ENCODE peak calls at places on chromosome 19, in four cellular contexts. B is gastrocnemius medialis, F is testis, S is A549. P is an unnamed sample.
A peak's percentile ranks its signal among the peaks of the same experiment; 100 is the strongest.

GRCh38 chr19:53192771-53193533 is at the start of gene ZNF665:
- DNase-seq in B (peak; percentile 66), F (peak; percentile 93), S (no peak), P (peak; percentile 61)

GRCh38 chr19:19937403-19937802 is 36.7 kb downstream of the ZNF93 start:
- DNase-seq in B (no peak), F (no peak), S (no peak), P (no peak)

GRCh38 chr19:17772172-17772571 is 20.9 kb downstream of the FCHO1 start:
- DNase-seq in B (no peak), F (peak; percentile 42), S (no peak), P (no peak)

GRCh38 chr19:33311326-33311682 is 9.0 kb upstream of the CEBPA start:
- DNase-seq in B (no peak), F (no peak), S (no peak), P (no peak)

GRCh38 chr19:42267644-42268141 is 1.4 kb upstream of the CIC start:
- DNase-seq in B (no peak), F (no peak), S (no peak), P (no peak)

GRCh38 chr19:29119582-29119981 is 93.4 kb downstream of the UQCRFS1 start:
- DNase-seq in B (no peak), F (peak; percentile 34), S (no peak), P (no peak)

GRCh38 chr19:30226464-30227070 is 145.6 kb upstream of the ZNF536 start:
- DNase-seq in B (no peak), F (peak; percentile 78), S (peak; percentile 40), P (no peak)

GRCh38 chr19:1295169-1296012 is 9.7 kb downstream of the EFNA2 start:
- DNase-seq in B (no peak), F (peak; percentile 66), S (no peak), P (no peak)

GRCh38 chr19:623974-624373 is 9.4 kb downstream of the POLRMT start:
- DNase-seq in B (no peak), F (peak; percentile 56), S (peak; percentile 75), P (no peak)

GRCh38 chr19:48330012-48330681 is 4.8 kb downstream of the EMP3 start:
- DNase-seq in B (peak; percentile 17), F (peak; percentile 90), S (no peak), P (peak; percentile 39)

GRCh38 chr19:2815923-2816322 is 3.7 kb upstream of the ZNF554 start:
- DNase-seq in B (no peak), F (no peak), S (no peak), P (no peak)

GRCh38 chr19:2424686-2425621 is 2.4 kb downstream of the TIMM13 start:
- DNase-seq in B (peak; percentile 29), F (peak; percentile 75), S (no peak), P (no peak)

GRCh38 chr19:17424743-17425365 is 5.0 kb downstream of the MVB12A start:
- DNase-seq in B (no peak), F (peak; percentile 70), S (no peak), P (no peak)

GRCh38 chr19:49795615-49796014 is 17.5 kb downstream of the FUZ start:
- DNase-seq in B (no peak), F (no peak), S (no peak), P (no peak)

GRCh38 chr19:40284501-40285352 is at the start of gene AKT2:
- DNase-seq in B (no peak), F (peak; percentile 77), S (peak; percentile 85), P (no peak)

GRCh38 chr19:34837262-34837661 is 64.2 kb upstream of the ZNF599 start:
- DNase-seq in B (no peak), F (peak; percentile 48), S (no peak), P (no peak)

GRCh38 chr19:18292460-18292809 is 11.0 kb upstream of the JUND start:
- DNase-seq in B (no peak), F (no peak), S (peak; percentile 30), P (no peak)

GRCh38 chr19:51417807-51418152 is 338 bp upstream of the SIGLEC10 start:
- DNase-seq in B (no peak), F (no peak), S (no peak), P (no peak)

GRCh38 chr19:38483016-38483630 is 49.6 kb downstream of the RYR1 start:
- DNase-seq in B (no peak), F (no peak), S (no peak), P (no peak)

GRCh38 chr19:8877854-8878705 is 45.9 kb downstream of the MBD3L1 start:
- DNase-seq in B (no peak), F (peak; percentile 74), S (no peak), P (no peak)

GRCh38 chr19:3649888-3650287 is 23.3 kb upstream of the CACTIN start:
- DNase-seq in B (no peak), F (no peak), S (no peak), P (no peak)

GRCh38 chr19:44848036-44848804 is 2.1 kb downstream of the NECTIN2 start:
- DNase-seq in B (no peak), F (peak; percentile 38), S (no peak), P (no peak)

GRCh38 chr19:34838753-34839431 is 65.9 kb upstream of the ZNF599 start:
- DNase-seq in B (no peak), F (peak; percentile 33), S (no peak), P (no peak)

DNA sequence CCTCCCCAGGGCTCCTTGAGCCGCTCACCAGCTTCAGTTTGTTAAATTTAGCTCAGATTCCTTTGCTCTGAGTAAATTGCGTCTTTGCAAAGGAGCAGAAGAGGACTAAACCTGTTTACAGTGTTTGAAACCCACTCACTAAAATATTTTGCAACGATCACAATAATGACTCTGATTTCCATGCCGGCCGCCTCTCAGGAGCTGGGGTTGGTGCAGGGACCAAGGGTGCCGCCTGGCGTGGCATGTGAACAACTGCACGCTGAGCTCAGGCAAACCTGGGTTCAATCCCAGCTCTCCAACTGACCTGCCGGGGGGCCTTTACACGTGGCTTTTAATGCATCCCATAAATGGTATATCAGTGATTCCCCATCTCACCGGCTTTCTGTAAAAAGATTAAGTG is 68.7 kb upstream of the CACNA1A start:
- DNase-seq in B (no peak), F (no peak), S (peak; percentile 12), P (no peak)
- TF ChIP-seq CTCF in B (no peak), F (no peak), S (peak; percentile 34), P (no peak)

DNA sequence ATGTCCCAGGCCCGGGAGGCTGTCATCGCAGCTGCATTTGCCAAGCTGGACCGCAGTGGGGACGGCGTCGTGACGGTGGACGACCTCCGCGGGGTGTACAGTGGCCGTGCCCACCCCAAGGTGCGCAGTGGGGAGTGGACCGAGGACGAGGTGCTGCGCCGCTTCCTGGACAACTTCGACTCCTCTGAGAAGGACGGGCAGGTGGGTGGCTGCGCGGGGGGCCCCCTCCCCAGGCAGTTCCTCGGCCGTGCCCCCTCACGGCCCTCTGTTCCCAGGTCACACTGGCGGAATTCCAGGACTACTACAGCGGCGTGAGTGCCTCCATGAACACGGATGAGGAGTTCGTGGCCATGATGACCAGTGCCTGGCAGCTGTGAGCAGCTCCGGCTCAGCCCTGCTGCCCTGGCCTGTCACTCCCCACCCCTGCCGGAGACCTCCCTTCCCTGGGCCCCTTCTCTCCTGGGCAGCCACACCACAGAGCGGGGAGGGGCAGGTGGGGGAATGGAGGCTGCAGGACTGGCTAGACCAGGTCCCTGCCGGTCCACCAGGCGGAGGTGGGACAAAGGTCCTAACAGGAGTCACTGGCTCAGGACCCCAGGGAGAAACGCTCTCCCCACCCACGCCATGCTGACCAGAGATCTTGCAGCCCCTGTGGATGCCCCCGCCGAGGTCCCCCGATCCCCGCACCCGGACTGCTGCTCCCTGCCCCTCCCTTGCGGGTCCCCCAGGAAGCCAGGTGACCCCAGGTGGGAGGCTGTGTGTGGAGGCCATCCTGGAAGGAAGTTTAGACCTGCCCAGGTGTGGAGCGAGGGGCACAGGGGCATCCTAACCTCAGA is 1.1 kb downstream of the CAPS start:
- DNase-seq in B (no peak), F (no peak), S (no peak), P (no peak)
- TF ChIP-seq POLR2A in B (no peak), F (no peak), S (no peak), P (no peak)

DNA sequence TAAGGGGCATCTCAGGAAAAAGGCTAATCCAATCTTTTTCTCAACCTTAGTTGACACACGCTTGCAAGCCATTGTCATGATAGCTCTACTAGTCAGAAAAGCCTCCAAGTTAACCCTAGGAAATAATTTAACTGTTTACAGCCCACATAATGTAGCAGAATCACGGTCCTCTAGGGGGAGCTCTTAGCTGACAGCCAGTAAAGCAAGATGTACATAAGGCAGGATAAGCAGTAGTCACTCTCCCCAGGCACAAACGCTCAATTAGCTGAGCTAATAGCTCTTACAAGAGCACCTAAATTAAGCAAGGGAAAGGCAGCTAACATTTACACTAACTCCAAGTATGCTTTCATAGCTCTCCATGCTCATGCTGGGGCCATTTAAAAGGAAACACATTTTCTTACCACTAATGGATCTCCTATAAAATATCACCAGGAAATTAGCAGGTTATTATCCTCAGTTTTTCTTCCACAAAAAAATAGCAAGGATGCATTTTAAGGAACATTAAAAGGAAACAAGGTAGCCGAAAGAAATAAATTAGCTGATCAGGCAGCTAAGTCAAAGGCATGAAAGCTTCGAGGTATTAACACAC is 33.7 kb upstream of the ZSCAN5A start:
- DNase-seq in B (no peak), F (no peak), S (no peak), P (no peak)
- TF ChIP-seq CTCF in B (no peak), F (no peak), S (no peak), P (no peak)

GRCh38 chr19:5929179-5929578 is 15.1 kb downstream of the CAPS start:
- DNase-seq in B (no peak), F (no peak), S (no peak), P (no peak)

GRCh38 chr19:5926641-5927438 is 12.8 kb downstream of the CAPS start:
- DNase-seq in B (no peak), F (peak; percentile 74), S (no peak), P (no peak)

GRCh38 chr19:5925830-5926459 is 11.9 kb downstream of the CAPS start:
- DNase-seq in B (no peak), F (no peak), S (no peak), P (no peak)

GRCh38 chr19:5929646-5930045 is 15.6 kb downstream of the CAPS start:
- DNase-seq in B (no peak), F (no peak), S (no peak), P (no peak)

DNA sequence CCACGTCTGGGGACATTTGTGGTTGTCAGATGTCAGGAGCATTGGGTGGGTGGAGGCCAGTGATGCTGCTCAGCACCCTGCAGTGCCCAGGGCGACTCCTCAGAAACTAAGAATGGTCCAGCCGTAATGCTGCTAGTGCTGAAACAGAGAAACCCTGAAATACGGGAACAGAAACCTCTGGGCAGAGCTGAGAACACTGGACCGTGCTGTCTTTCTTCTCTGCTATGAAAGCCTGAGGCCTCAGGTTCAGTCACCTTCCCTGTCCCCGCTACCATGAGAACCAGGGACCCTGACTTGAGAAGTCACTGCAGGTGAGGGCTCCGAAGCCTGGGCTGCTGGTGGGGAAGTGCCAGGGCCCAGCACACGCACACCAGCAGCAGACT is 13.4 kb downstream of the CAPS start:
- DNase-seq in B (no peak), F (no peak), S (no peak), P (no peak)
- TF ChIP-seq POLR2A in B (no peak), F (no peak), S (no peak), P (no peak)

DNA sequence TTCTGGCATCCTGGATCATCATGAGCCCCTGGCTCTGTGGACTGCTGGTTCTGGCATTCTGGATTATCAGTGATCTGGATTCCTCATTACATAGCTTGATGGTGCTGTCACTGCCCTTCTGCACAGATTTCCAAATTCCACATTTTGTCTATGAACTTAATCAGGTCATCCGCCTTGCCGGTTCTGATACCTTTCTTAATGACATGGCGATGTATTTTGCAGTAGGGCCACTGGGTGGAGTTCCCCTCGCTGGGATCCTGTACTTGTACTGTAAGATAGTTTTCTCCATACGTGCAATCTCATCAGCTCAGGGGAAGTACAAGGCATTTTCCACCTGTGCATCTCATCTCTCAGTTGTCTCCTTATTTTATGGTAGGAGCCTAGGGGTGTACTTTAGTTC is 24.4 kb upstream of the OR7C2 start:
- DNase-seq in B (no peak), F (peak; percentile 36), S (peak; percentile 5), P (no peak)
- TF ChIP-seq CTCF in B (no peak), F (no peak), S (no peak), P (no peak)

GRCh38 chr19:11141937-11142527 is 13.6 kb downstream of the SPC24 start:
- DNase-seq in B (no peak), F (no peak), S (no peak), P (no peak)
- TF ChIP-seq POLR2A in B (no peak), F (no peak), S (no peak), P (no peak)

P was measured in esophagus squamous epithelium.